ENCODE peak calls at places on chromosomes 12 and 14, in five cellular contexts. A, U, G, R and W are unnamed samples.

GRCh38 chr12:42474391-42474790 is 115.2 kb downstream of the PRICKLE1 start:
- DNase-seq in A (no peak), U (no peak), G (no peak), R (peak), W (no peak)

GRCh38 chr12:108289342-108290131 is 49.6 kb downstream of the CMKLR1 start:
- DNase-seq in A (no peak), U (no peak), G (no peak), R (no peak), W (no peak)

GRCh38 chr14:61681413-61681812 is 13.9 kb upstream of the HIF1A start:
- DNase-seq in A (no peak), U (no peak), G (no peak), R (no peak), W (no peak)

GRCh38 chr12:57893460-57894353 is 47.2 kb upstream of the CTDSP2 start:
- DNase-seq in A (no peak), U (no peak), G (peak), R (peak), W (no peak)

GRCh38 chr12:115660211-115660805 is 617.2 kb downstream of the MED13L start:
- DNase-seq in A (peak), U (no peak), G (no peak), R (no peak), W (no peak)

GRCh38 chr14:24307156-24307574 is 612 bp downstream of the CIDEB start:
- DNase-seq in A (no peak), U (no peak), G (no peak), R (no peak), W (no peak)

GRCh38 chr12:7091171-7091570 is 1.1 kb downstream of the C1R start:
- DNase-seq in A (no peak), U (no peak), G (no peak), R (no peak), W (no peak)

GRCh38 chr12:119857036-119857435 is 20.1 kb downstream of the CIT start:
- DNase-seq in A (no peak), U (no peak), G (no peak), R (no peak), W (no peak)

GRCh38 chr12:113077057-113077858 is 20.7 kb downstream of the DTX1 start:
- DNase-seq in A (no peak), U (no peak), G (no peak), R (no peak), W (no peak)

GRCh38 chr12:131789638-131790037 is 38.6 kb upstream of the MMP17 start:
- DNase-seq in A (no peak), U (no peak), G (no peak), R (no peak), W (no peak)

GRCh38 chr12:105378821-105379400 is 48.4 kb downstream of the C12orf75 start:
- DNase-seq in A (no peak), U (peak), G (no peak), R (peak), W (no peak)

GRCh38 chr12:16618256-16618655 is 12.3 kb upstream of the LMO3 start:
- DNase-seq in A (no peak), U (no peak), G (no peak), R (no peak), W (no peak)

GRCh38 chr12:67794151-67794550 is 145.6 kb downstream of the DYRK2 start:
- DNase-seq in A (no peak), U (no peak), G (no peak), R (no peak), W (no peak)

GRCh38 chr12:115224031-115224430 is 540.1 kb upstream of the TBX3 start:
- DNase-seq in A (no peak), U (no peak), G (no peak), R (no peak), W (no peak)